ENCODE peak calls at places on chromosomes 6 and 20, in six cellular contexts. One of them, this sample, is unnamed.

GRCh38 chr6:38509713-38510112 is 130.0 kb downstream of the BTBD9 start:
- DNase-seq in neuronal stem cell: no peak
- DNase-seq in IMR-90: peak
- DNase-seq in H9: no peak
- DNase-seq in H1: no peak
- DNase-seq in mesenchymal stem cell: peak
- DNase-seq in this sample: peak

GRCh38 chr20:36856196-36856595 is 19.7 kb upstream of the TLDC2 start:
- DNase-seq in mesenchymal stem cell: no peak
- DNase-seq in neuronal stem cell: no peak
- DNase-seq in H1: no peak
- DNase-seq in H9: no peak
- DNase-seq in IMR-90: no peak
- DNase-seq in this sample: no peak

GRCh38 chr20:64225828-64226598 is 29.5 kb upstream of the PCMTD2 start:
- DNase-seq in H9: no peak
- DNase-seq in IMR-90: no peak
- DNase-seq in neuronal stem cell: no peak
- DNase-seq in H1: no peak
- DNase-seq in mesenchymal stem cell: no peak
- DNase-seq in this sample: no peak

GRCh38 chr20:32829291-32830005 is 9.7 kb downstream of the MAPRE1 start:
- DNase-seq in H9: no peak
- DNase-seq in neuronal stem cell: no peak
- DNase-seq in IMR-90: peak
- DNase-seq in mesenchymal stem cell: no peak
- DNase-seq in H1: no peak
- DNase-seq in this sample: no peak

GRCh38 chr6:10341605-10342004 is 73.3 kb downstream of the TFAP2A start:
- DNase-seq in H1: no peak
- DNase-seq in IMR-90: no peak
- DNase-seq in mesenchymal stem cell: no peak
- DNase-seq in neuronal stem cell: no peak
- DNase-seq in H9: no peak
- DNase-seq in this sample: no peak

GRCh38 chr20:54382419-54382818 is 93.0 kb upstream of the DOK5 start:
- DNase-seq in H9: no peak
- DNase-seq in H1: no peak
- DNase-seq in mesenchymal stem cell: no peak
- DNase-seq in neuronal stem cell: no peak
- DNase-seq in IMR-90: no peak
- DNase-seq in this sample: no peak

GRCh38 chr20:3808141-3808479 is 12.0 kb downstream of the CDC25B start:
- DNase-seq in H9: no peak
- DNase-seq in H1: no peak
- DNase-seq in IMR-90: peak
- DNase-seq in neuronal stem cell: no peak
- DNase-seq in mesenchymal stem cell: peak
- DNase-seq in this sample: peak

GRCh38 chr20:60249436-60249835 is 291.2 kb downstream of the CDH26 start:
- DNase-seq in IMR-90: peak
- DNase-seq in H1: no peak
- DNase-seq in neuronal stem cell: no peak
- DNase-seq in H9: no peak
- DNase-seq in mesenchymal stem cell: peak
- DNase-seq in this sample: peak

GRCh38 chr6:37456816-37457560 is 24.0 kb downstream of the CMTR1 start:
- DNase-seq in mesenchymal stem cell: no peak
- DNase-seq in H9: no peak
- DNase-seq in IMR-90: peak
- DNase-seq in H1: no peak
- DNase-seq in neuronal stem cell: no peak
- DNase-seq in this sample: no peak

GRCh38 chr6:135465307-135465706 is 32.2 kb downstream of the AHI1 start:
- DNase-seq in H1: no peak
- DNase-seq in IMR-90: no peak
- DNase-seq in neuronal stem cell: no peak
- DNase-seq in H9: no peak
- DNase-seq in mesenchymal stem cell: no peak
- DNase-seq in this sample: no peak

GRCh38 chr6:162198072-162198471 is 529.5 kb downstream of the PRKN start:
- DNase-seq in neuronal stem cell: no peak
- DNase-seq in H9: peak
- DNase-seq in H1: no peak
- DNase-seq in mesenchymal stem cell: no peak
- DNase-seq in IMR-90: no peak
- DNase-seq in this sample: no peak

GRCh38 chr6:151229401-151230276 is 10.1 kb upstream of the AKAP12 start:
- DNase-seq in IMR-90: no peak
- DNase-seq in mesenchymal stem cell: no peak
- DNase-seq in H9: no peak
- DNase-seq in H1: no peak
- DNase-seq in neuronal stem cell: no peak
- DNase-seq in this sample: peak

GRCh38 chr6:139883776-139884175 is 509.3 kb upstream of the CITED2 start:
- DNase-seq in H9: no peak
- DNase-seq in neuronal stem cell: no peak
- DNase-seq in mesenchymal stem cell: peak
- DNase-seq in H1: no peak
- DNase-seq in IMR-90: peak
- DNase-seq in this sample: no peak

GRCh38 chr6:21885532-21886089 is 292.1 kb downstream of the SOX4 start:
- DNase-seq in IMR-90: peak
- DNase-seq in H9: no peak
- DNase-seq in mesenchymal stem cell: peak
- DNase-seq in neuronal stem cell: no peak
- DNase-seq in H1: no peak
- DNase-seq in this sample: peak

GRCh38 chr6:19303381-19303780 is 533.8 kb upstream of the ID4 start:
- DNase-seq in IMR-90: no peak
- DNase-seq in H9: no peak
- DNase-seq in neuronal stem cell: no peak
- DNase-seq in H1: no peak
- DNase-seq in mesenchymal stem cell: no peak
- DNase-seq in this sample: no peak

GRCh38 chr6:70411948-70412796 is 1.1 kb upstream of the FAM135A start:
- DNase-seq in H9: no peak
- DNase-seq in mesenchymal stem cell: no peak
- DNase-seq in H1: no peak
- DNase-seq in neuronal stem cell: no peak
- DNase-seq in IMR-90: no peak
- DNase-seq in this sample: no peak

GRCh38 chr20:47360489-47361267 is 4.2 kb upstream of the ZMYND8 start:
- DNase-seq in H9: peak
- DNase-seq in mesenchymal stem cell: peak
- DNase-seq in neuronal stem cell: peak
- DNase-seq in H1: peak
- DNase-seq in IMR-90: peak
- DNase-seq in this sample: peak

DNA sequence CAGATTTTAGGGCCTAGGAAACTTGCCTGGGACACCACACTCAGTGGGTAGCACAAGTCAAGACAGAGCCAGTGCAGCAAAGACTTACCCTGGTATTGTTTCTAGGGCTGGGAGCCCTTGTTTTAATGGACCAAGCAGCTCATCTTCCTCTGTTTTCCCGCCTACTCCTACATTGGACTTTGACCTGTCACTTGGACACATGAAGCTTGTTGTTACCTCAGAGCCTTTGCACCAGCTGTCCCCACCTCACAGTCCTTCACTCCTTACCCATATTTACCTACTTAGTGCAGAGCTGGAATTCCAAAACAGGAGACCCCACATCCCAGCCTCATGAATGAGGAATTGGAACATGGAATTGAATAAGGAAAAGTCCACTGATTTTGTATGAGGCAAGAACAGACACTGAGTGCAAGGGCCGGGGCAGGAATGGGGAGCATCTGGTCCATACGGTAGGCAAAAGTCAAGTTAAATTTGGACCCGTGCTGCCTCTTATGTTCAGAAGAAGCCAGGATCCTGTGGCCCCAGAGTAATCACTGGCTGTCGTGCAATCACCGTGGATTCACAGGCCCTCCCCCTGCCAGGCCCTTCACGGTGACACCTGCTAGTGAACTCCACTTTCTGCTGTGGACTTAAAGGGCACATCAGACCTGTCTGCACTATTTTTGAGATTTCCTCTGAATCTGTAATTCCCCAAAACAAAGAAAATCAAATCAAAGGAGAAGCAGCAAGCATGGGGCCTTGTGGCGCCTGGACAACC is 236.9 kb upstream of the PMEPA1 start:
- DNase-seq in H9: no peak
- DNase-seq in H1: no peak
- DNase-seq in neuronal stem cell: no peak
- DNase-seq in mesenchymal stem cell: no peak
- DNase-seq in IMR-90: no peak
- DNase-seq in this sample: no peak
- H4K91ac ChIP-seq in H9: no peak
- H4K91ac ChIP-seq in H1: no peak
- H4K91ac ChIP-seq in neuronal stem cell: peak
- H4K91ac ChIP-seq in mesenchymal stem cell: no peak
- H4K91ac ChIP-seq in IMR-90: no peak
- H4K91ac ChIP-seq in this sample: no peak

GRCh38 chr20:2295286-2295685 is 515 bp upstream of the TGM3 start:
- DNase-seq in IMR-90: no peak
- DNase-seq in H9: no peak
- DNase-seq in H1: no peak
- DNase-seq in mesenchymal stem cell: no peak
- DNase-seq in neuronal stem cell: no peak
- DNase-seq in this sample: no peak
- H4K91ac ChIP-seq in IMR-90: no peak
- H4K91ac ChIP-seq in H9: no peak
- H4K91ac ChIP-seq in H1: no peak
- H4K91ac ChIP-seq in mesenchymal stem cell: no peak
- H4K91ac ChIP-seq in neuronal stem cell: no peak
- H4K91ac ChIP-seq in this sample: no peak

GRCh38 chr20:24151621-24152020 is 163.0 kb upstream of the GGTLC1 start:
- DNase-seq in neuronal stem cell: no peak
- DNase-seq in mesenchymal stem cell: no peak
- DNase-seq in H9: no peak
- DNase-seq in H1: no peak
- DNase-seq in IMR-90: no peak
- DNase-seq in this sample: no peak
- H4K91ac ChIP-seq in neuronal stem cell: no peak
- H4K91ac ChIP-seq in mesenchymal stem cell: no peak
- H4K91ac ChIP-seq in H9: no peak
- H4K91ac ChIP-seq in H1: no peak
- H4K91ac ChIP-seq in IMR-90: no peak
- H4K91ac ChIP-seq in this sample: no peak

GRCh38 chr6:149043476-149044130 is 273.9 kb upstream of the TAB2 start:
- DNase-seq in H9: peak
- DNase-seq in IMR-90: no peak
- DNase-seq in H1: peak
- DNase-seq in mesenchymal stem cell: no peak
- DNase-seq in neuronal stem cell: no peak
- DNase-seq in this sample: peak

GRCh38 chr6:149044394-149044965 is 273.0 kb upstream of the TAB2 start:
- DNase-seq in mesenchymal stem cell: no peak
- DNase-seq in neuronal stem cell: no peak
- DNase-seq in IMR-90: no peak
- DNase-seq in H1: no peak
- DNase-seq in H9: no peak
- DNase-seq in this sample: no peak

GRCh38 chr6:149046822-149047246 is 270.7 kb upstream of the TAB2 start:
- DNase-seq in H9: no peak
- DNase-seq in H1: no peak
- DNase-seq in mesenchymal stem cell: peak
- DNase-seq in IMR-90: peak
- DNase-seq in neuronal stem cell: no peak
- DNase-seq in this sample: no peak

GRCh38 chr6:149046164-149046821 is 271.2 kb upstream of the TAB2 start:
- DNase-seq in mesenchymal stem cell: no peak
- DNase-seq in neuronal stem cell: no peak
- DNase-seq in IMR-90: no peak
- DNase-seq in H1: no peak
- DNase-seq in H9: no peak
- DNase-seq in this sample: no peak

GRCh38 chr6:149045404-149045803 is 272.1 kb upstream of the TAB2 start:
- DNase-seq in IMR-90: no peak
- DNase-seq in neuronal stem cell: no peak
- DNase-seq in mesenchymal stem cell: no peak
- DNase-seq in H9: no peak
- DNase-seq in H1: no peak
- DNase-seq in this sample: no peak
- H4K91ac ChIP-seq in IMR-90: no peak
- H4K91ac ChIP-seq in neuronal stem cell: no peak
- H4K91ac ChIP-seq in mesenchymal stem cell: no peak
- H4K91ac ChIP-seq in H9: no peak
- H4K91ac ChIP-seq in H1: no peak
- H4K91ac ChIP-seq in this sample: no peak

GRCh38 chr6:88813045-88813444 is 150.4 kb downstream of the RNGTT start:
- DNase-seq in mesenchymal stem cell: no peak
- DNase-seq in H9: no peak
- DNase-seq in neuronal stem cell: no peak
- DNase-seq in IMR-90: no peak
- DNase-seq in H1: no peak
- DNase-seq in this sample: no peak
- H4K91ac ChIP-seq in mesenchymal stem cell: no peak
- H4K91ac ChIP-seq in H9: no peak
- H4K91ac ChIP-seq in neuronal stem cell: no peak
- H4K91ac ChIP-seq in IMR-90: no peak
- H4K91ac ChIP-seq in H1: no peak
- H4K91ac ChIP-seq in this sample: no peak

This sample was measured in trophoblast cell.